ENCODE peak calls at places on chromosome 10, in five cellular contexts. V is HTR-8/SVneo; D is stimulated activated CD4-positive, alpha-beta T cell treated with anti-CD3 and anti-CD28 coated beads, TNF-alpha, amount 100 ng/mL, for 24 hours; O is right cardiac atrium; B is LNCaP clone FGC. C is an unnamed sample.

GRCh38 chr10:6465437-6465836 is 114.6 kb downstream of the PRKCQ start:
- DNase-seq in V (no peak), D (no peak), O (no peak), B (no peak), C (no peak)

GRCh38 chr10:116469437-116469836 is 41.8 kb downstream of the PNLIPRP3 start:
- DNase-seq in V (no peak), D (no peak), O (no peak), B (no peak), C (no peak)

GRCh38 chr10:35536789-35537188 is 68.4 kb upstream of the GJD4 start:
- DNase-seq in V (no peak), D (no peak), O (no peak), B (no peak), C (no peak)

GRCh38 chr10:96495544-96495943 is 18.2 kb downstream of the TLL2 start:
- DNase-seq in V (no peak), D (no peak), O (no peak), B (no peak), C (no peak)

GRCh38 chr10:101145750-101146391 is 14.8 kb downstream of the TLX1 start:
- DNase-seq in V (no peak), D (no peak), O (no peak), B (no peak), C (no peak)

GRCh38 chr10:103929396-103929921 is 11.5 kb upstream of the STN1 start:
- DNase-seq in V (no peak), D (no peak), O (no peak), B (no peak), C (no peak)

GRCh38 chr10:659710-660141 is 29.7 kb downstream of the DIP2C start:
- DNase-seq in V (no peak), D (no peak), O (no peak), B (no peak), C (no peak)

GRCh38 chr10:78843495-78843894 is 225.3 kb upstream of the ZMIZ1 start:
- DNase-seq in V (no peak), D (no peak), O (no peak), B (no peak), C (no peak)

GRCh38 chr10:68121020-68121743 is 11.9 kb downstream of the MYPN start:
- DNase-seq in V (no peak), D (no peak), O (no peak), B (no peak), C (no peak)

GRCh38 chr10:77036993-77037734 is 600.4 kb downstream of the KCNMA1 start:
- DNase-seq in V (peak; percentile 8), D (no peak), O (no peak), B (no peak), C (no peak)

GRCh38 chr10:101224910-101225823 is 4.1 kb downstream of the LBX1 start:
- DNase-seq in V (peak; percentile 61), D (no peak), O (no peak), B (no peak), C (no peak)

GRCh38 chr10:20986049-20986448 is 88.9 kb upstream of the NEBL start:
- DNase-seq in V (no peak), D (no peak), O (no peak), B (no peak), C (no peak)

GRCh38 chr10:120541971-120542370 is 84.9 kb downstream of the PLPP4 start:
- DNase-seq in V (no peak), D (no peak), O (no peak), B (no peak), C (no peak)

GRCh38 chr10:79209831-79210230 is 137.4 kb upstream of the PPIF start:
- DNase-seq in V (no peak), D (no peak), O (peak; percentile 38), B (no peak), C (no peak)

GRCh38 chr10:103678104-103678526 is 177.3 kb downstream of the SH3PXD2A start:
- DNase-seq in V (peak; percentile 97), D (peak; percentile 83), O (peak; percentile 92), B (no peak), C (no peak)

GRCh38 chr10:125060486-125060850 is 99.9 kb downstream of the CTBP2 start:
- DNase-seq in V (no peak), D (no peak), O (no peak), B (no peak), C (no peak)

GRCh38 chr10:21517134-21517982 is 8.1 kb downstream of the SKIDA1 start:
- DNase-seq in V (no peak), D (no peak), O (peak; percentile 90), B (peak; percentile 27), C (no peak)

GRCh38 chr10:100999742-101000601 is at the start of gene LZTS2:
- DNase-seq in V (no peak), D (no peak), O (peak; percentile 79), B (no peak), C (no peak)

GRCh38 chr10:12390733-12391132 is 41.4 kb downstream of the CAMK1D start:
- DNase-seq in V (no peak), D (no peak), O (no peak), B (no peak), C (no peak)

GRCh38 chr10:20494474-20494873 is 402.6 kb downstream of the NEBL start:
- DNase-seq in V (no peak), D (no peak), O (no peak), B (no peak), C (no peak)

GRCh38 chr10:94065344-94065743 is 71.6 kb downstream of the PLCE1 start:
- DNase-seq in V (no peak), D (no peak), O (no peak), B (no peak), C (no peak)

GRCh38 chr10:43928425-43928968 is 279.8 kb upstream of the ZNF32 start:
- DNase-seq in V (no peak), D (no peak), O (no peak), B (no peak), C (no peak)

GRCh38 chr10:30125484-30125883 is 66.1 kb upstream of the JCAD start:
- DNase-seq in V (no peak), D (no peak), O (no peak), B (no peak), C (no peak)

GRCh38 chr10:34994565-34995142 is 95.5 kb downstream of the CUL2 start:
- DNase-seq in V (peak; percentile 92), D (peak; percentile 37), O (no peak), B (peak; percentile 43), C (peak; percentile 33)

GRCh38 chr10:11893749-11894278 is 70.7 kb downstream of the PROSER2 start:
- DNase-seq in V (no peak), D (no peak), O (no peak), B (no peak), C (no peak)

GRCh38 chr10:79433324-79434222 is 11.9 kb downstream of the ZCCHC24 start:
- DNase-seq in V (no peak), D (no peak), O (no peak), B (no peak), C (no peak)

GRCh38 chr10:132273966-132274365 is 33.8 kb downstream of the STK32C start:
- DNase-seq in V (no peak), D (no peak), O (no peak), B (no peak), C (no peak)

GRCh38 chr10:118991326-118991725 is 38.2 kb upstream of the NANOS1 start:
- DNase-seq in V (no peak), D (no peak), O (no peak), B (no peak), C (no peak)

GRCh38 chr10:22760025-22760424 is 45.6 kb upstream of the PIP4K2A start:
- DNase-seq in V (no peak), D (no peak), O (no peak), B (no peak), C (no peak)

GRCh38 chr10:103451091-103451801 is 924 bp downstream of the CALHM2 start:
- DNase-seq in V (peak; percentile 81), D (peak; percentile 44), O (peak; percentile 93), B (no peak), C (no peak)

GRCh38 chr10:86001521-86001920 is 365.1 kb downstream of the GRID1 start:
- DNase-seq in V (no peak), D (no peak), O (no peak), B (no peak), C (no peak)

GRCh38 chr10:51707392-51707791 is 8.0 kb upstream of the CSTF2T start:
- DNase-seq in V (no peak), D (no peak), O (no peak), B (no peak), C (no peak)

GRCh38 chr10:132170561-132171361 is 16.0 kb upstream of the DPYSL4 start:
- DNase-seq in V (no peak), D (no peak), O (no peak), B (no peak), C (no peak)